ENCODE peak calls at places on chromosomes 6 and 20, in five cellular contexts. P is sciatic nerve, A is GM12865, R is NB4, K is SIG-M5. S is an unnamed sample.
A peak's percentile ranks its signal among the peaks of the same experiment; 100 is the strongest.

GRCh38 chr6:70151616-70152015 is 151.3 kb downstream of the COL9A1 start:
- DNase-seq in P (no peak), A (no peak), R (no peak), K (no peak), S (no peak)

GRCh38 chr20:48951646-48952045 is 30.1 kb downstream of the ARFGEF2 start:
- DNase-seq in P (no peak), A (no peak), R (no peak), K (no peak), S (no peak)

GRCh38 chr20:3687655-3688054 is 5.8 kb upstream of the ADAM33 start:
- DNase-seq in P (no peak), A (peak; percentile 21), R (peak; percentile 40), K (no peak), S (no peak)

GRCh38 chr6:119526609-119527605 is 177.3 kb upstream of the MAN1A1 start:
- DNase-seq in P (no peak), A (no peak), R (no peak), K (no peak), S (no peak)

GRCh38 chr6:159343709-159344108 is 174.5 kb downstream of the FNDC1 start:
- DNase-seq in P (no peak), A (no peak), R (no peak), K (no peak), S (no peak)

GRCh38 chr20:62067547-62068260 is 2.0 kb upstream of the TAF4 start:
- DNase-seq in P (no peak), A (no peak), R (no peak), K (no peak), S (peak; percentile 39)

GRCh38 chr6:133699986-133700385 is 188.9 kb upstream of the TCF21 start:
- DNase-seq in P (no peak), A (no peak), R (no peak), K (no peak), S (no peak)

GRCh38 chr6:26554669-26555504 is 16.7 kb downstream of the HMGN4 start:
- DNase-seq in P (no peak), A (peak; percentile 88), R (peak; percentile 81), K (no peak), S (peak; percentile 87)

GRCh38 chr6:53302678-53303360 is 45.9 kb downstream of the ELOVL5 start:
- DNase-seq in P (no peak), A (no peak), R (no peak), K (no peak), S (no peak)

GRCh38 chr20:8646716-8647115 is 422.2 kb upstream of the PLCB4 start:
- DNase-seq in P (no peak), A (no peak), R (no peak), K (no peak), S (no peak)

GRCh38 chr6:170249817-170250216 is 41.1 kb downstream of the DLL1 start:
- DNase-seq in P (no peak), A (no peak), R (no peak), K (no peak), S (no peak)

GRCh38 chr20:62014889-62015375 is 50.7 kb downstream of the TAF4 start:
- DNase-seq in P (no peak), A (no peak), R (no peak), K (no peak), S (no peak)

GRCh38 chr20:37471741-37472235 is 49.3 kb upstream of the NNAT start:
- DNase-seq in P (no peak), A (no peak), R (no peak), K (no peak), S (no peak)

GRCh38 chr20:57661201-57662027 is 41.2 kb upstream of the ZBP1 start:
- DNase-seq in P (peak; percentile 60), A (no peak), R (no peak), K (no peak), S (no peak)

GRCh38 chr6:70421509-70421908 is 8.2 kb downstream of the FAM135A start:
- DNase-seq in P (no peak), A (peak; percentile 10), R (no peak), K (no peak), S (no peak)

GRCh38 chr6:148225871-148226270 is 116.8 kb upstream of the SASH1 start:
- DNase-seq in P (no peak), A (no peak), R (no peak), K (no peak), S (no peak)

GRCh38 chr20:4493386-4493785 is 228.3 kb upstream of the PRND start:
- DNase-seq in P (no peak), A (no peak), R (no peak), K (no peak), S (no peak)

GRCh38 chr6:107264357-107264831 is 149.1 kb upstream of the BEND3 start:
- DNase-seq in P (no peak), A (no peak), R (peak; percentile 18), K (no peak), S (no peak)

GRCh38 chr6:12348530-12349511 is 58.7 kb downstream of the EDN1 start:
- DNase-seq in P (no peak), A (no peak), R (no peak), K (no peak), S (no peak)

GRCh38 chr6:6333498-6333897 is 13.0 kb upstream of the F13A1 start:
- DNase-seq in P (no peak), A (peak; percentile 17), R (peak; percentile 31), K (no peak), S (no peak)

GRCh38 chr6:160202411-160202810 is 56.2 kb downstream of the SLC22A2 start:
- DNase-seq in P (no peak), A (no peak), R (no peak), K (no peak), S (no peak)

GRCh38 chr20:40868568-40869223 is 159.9 kb upstream of the TOP1 start:
- DNase-seq in P (no peak), A (no peak), R (no peak), K (no peak), S (no peak)

GRCh38 chr20:50460608-50461268 is 49.4 kb upstream of the PTPN1 start:
- DNase-seq in P (peak; percentile 93), A (peak; percentile 77), R (peak; percentile 82), K (no peak), S (peak; percentile 59)

GRCh38 chr6:49565855-49566254 is 15.4 kb downstream of the C6orf141 start:
- DNase-seq in P (no peak), A (no peak), R (no peak), K (no peak), S (no peak)

GRCh38 chr6:4636141-4636880 is 139.9 kb upstream of the CDYL start:
- DNase-seq in P (no peak), A (no peak), R (no peak), K (no peak), S (no peak)

GRCh38 chr20:15475483-15475882 is 1097.8 kb downstream of the KIF16B start:
- DNase-seq in P (peak; percentile 63), A (peak; percentile 53), R (no peak), K (no peak), S (no peak)

GRCh38 chr6:119895626-119896025 is 546.1 kb upstream of the MAN1A1 start:
- DNase-seq in P (no peak), A (no peak), R (no peak), K (no peak), S (no peak)

GRCh38 chr6:89412071-89413005 is at the start of gene RRAGD:
- DNase-seq in P (peak; percentile 82), A (peak; percentile 80), R (peak; percentile 85), K (no peak), S (peak; percentile 74)

GRCh38 chr6:42889815-42890214 is 10.4 kb downstream of the RPL7L1 start:
- DNase-seq in P (no peak), A (peak; percentile 34), R (no peak), K (no peak), S (peak; percentile 23)

GRCh38 chr6:164069352-164070022 is 655.0 kb downstream of the QKI start:
- DNase-seq in P (peak; percentile 79), A (no peak), R (no peak), K (no peak), S (no peak)

GRCh38 chr6:170280689-170281045 is 10.2 kb downstream of the DLL1 start:
- DNase-seq in P (no peak), A (no peak), R (no peak), K (no peak), S (no peak)

GRCh38 chr6:150043096-150043495 is 17.8 kb upstream of the RAET1L start:
- DNase-seq in P (no peak), A (no peak), R (no peak), K (no peak), S (no peak)

GRCh38 chr6:136052046-136052445 is 198.1 kb downstream of the MTFR2 start:
- DNase-seq in P (no peak), A (no peak), R (no peak), K (no peak), S (no peak)

GRCh38 chr20:60407011-60407771 is 449.0 kb downstream of the CDH26 start:
- DNase-seq in P (no peak), A (no peak), R (no peak), K (no peak), S (no peak)

GRCh38 chr6:110476046-110476849 is at the start of gene SLC22A16:
- DNase-seq in P (no peak), A (no peak), R (peak; percentile 87), K (no peak), S (no peak)

GRCh38 chr6:90144396-90144795 is 152.2 kb downstream of the BACH2 start:
- DNase-seq in P (no peak), A (peak; percentile 27), R (no peak), K (no peak), S (no peak)

GRCh38 chr6:35651244-35651643 is 37.5 kb downstream of the FKBP5 start:
- DNase-seq in P (no peak), A (no peak), R (no peak), K (no peak), S (no peak)

GRCh38 chr20:46275091-46275490 is 33.2 kb downstream of the CDH22 start:
- DNase-seq in P (no peak), A (no peak), R (no peak), K (no peak), S (no peak)

GRCh38 chr6:19731286-19731685 is 105.9 kb upstream of the ID4 start:
- DNase-seq in P (no peak), A (no peak), R (no peak), K (no peak), S (no peak)

GRCh38 chr6:110181131-110182027 is 1.2 kb downstream of the CDC40 start:
- DNase-seq in P (no peak), A (peak; percentile 32), R (peak; percentile 73), K (no peak), S (peak; percentile 58)

S was measured in OCI-LY7.